ENCODE peak calls at places on chromosome 17, in seven cellular contexts. F is fibroblast of mammary gland; O is left ventricle myocardium inferior; W is cardiac muscle cell; R is AG09309; K is A549; J is effector memory CD4-positive, alpha-beta T cell. I is an unnamed sample.

GRCh38 chr17:50508573-50509460 is 578 bp downstream of the MYCBPAP start:
- DNase-seq in O (no peak), R (no peak), J (no peak), W (no peak), K (no peak), F (no peak), I (no peak)

GRCh38 chr17:68205251-68205807 is 42.5 kb upstream of the AMZ2 start:
- DNase-seq in R (peak), W (peak), J (peak), O (peak), K (peak), F (peak), I (peak)

GRCh38 chr17:61230972-61231820 is 168.4 kb upstream of the TBX2 start:
- DNase-seq in R (no peak), F (no peak), J (no peak), K (no peak), O (no peak), W (no peak), I (no peak)

GRCh38 chr17:28937044-28937729 is 14.1 kb downstream of the PHF12 start:
- DNase-seq in K (no peak), R (no peak), O (no peak), J (no peak), F (peak), W (peak), I (no peak)

GRCh38 chr17:72555052-72555451 is 434.2 kb downstream of the SOX9 start:
- DNase-seq in O (no peak), K (no peak), F (no peak), J (no peak), R (no peak), W (no peak), I (no peak)

GRCh38 chr17:37054894-37055293 is 106.1 kb downstream of the AATF start:
- DNase-seq in R (no peak), O (no peak), J (no peak), K (no peak), F (no peak), W (no peak), I (no peak)

GRCh38 chr17:77322534-77323412 is 182.0 kb downstream of the SEC14L1 start:
- DNase-seq in W (peak), F (peak), O (peak), J (no peak), R (peak), K (peak), I (peak)

GRCh38 chr17:2222901-2223616 is 80.5 kb downstream of the SMG6 start:
- DNase-seq in F (peak), R (no peak), W (peak), O (peak), K (no peak), J (peak), I (no peak)

GRCh38 chr17:70552230-70552981 is 383.1 kb downstream of the KCNJ2 start:
- DNase-seq in W (peak), K (peak), J (no peak), R (peak), O (no peak), F (peak), I (no peak)

GRCh38 chr17:77679589-77679988 is 278.9 kb upstream of the TNRC6C start:
- DNase-seq in K (no peak), F (no peak), W (no peak), O (no peak), R (no peak), J (no peak), I (no peak)

GRCh38 chr17:76955191-76955590 is 87.0 kb downstream of the MGAT5B start:
- DNase-seq in F (no peak), J (no peak), W (no peak), R (no peak), K (no peak), O (no peak), I (no peak)

GRCh38 chr17:31842416-31843381 is 16.3 kb downstream of the COPRS start:
- DNase-seq in W (peak), O (peak), K (peak), J (peak), F (peak), R (no peak), I (peak)

GRCh38 chr17:28726396-28726911 is 421 bp upstream of the TLCD1 start:
- DNase-seq in R (no peak), O (no peak), K (peak), J (peak), W (peak), F (no peak), I (peak)

GRCh38 chr17:72370819-72371218 is 250.0 kb downstream of the SOX9 start:
- DNase-seq in R (peak), W (peak), F (peak), K (peak), O (no peak), J (no peak), I (no peak)

GRCh38 chr17:62800580-62800979 is 7.5 kb downstream of the MARCHF10 start:
- DNase-seq in W (no peak), J (no peak), O (no peak), K (peak), R (no peak), F (no peak), I (no peak)

GRCh38 chr17:76469991-76470739 is 2.8 kb downstream of the AANAT start:
- DNase-seq in J (no peak), W (no peak), O (no peak), K (no peak), R (no peak), F (no peak), I (no peak)

GRCh38 chr17:44079877-44080821 is 9.6 kb downstream of the G6PC3 start:
- DNase-seq in O (no peak), K (no peak), J (no peak), R (no peak), F (no peak), W (no peak), I (no peak)

GRCh38 chr17:59972778-59973177 is 8.2 kb upstream of the RNFT1 start:
- DNase-seq in W (peak), K (no peak), O (no peak), R (no peak), J (no peak), F (peak), I (no peak)

GRCh38 chr17:75980188-75981018 is 1.4 kb downstream of the TEN1 start:
- DNase-seq in J (no peak), W (no peak), O (no peak), R (no peak), K (no peak), F (peak), I (no peak)

GRCh38 chr17:61746248-61746985 is 116.9 kb downstream of the BRIP1 start:
- DNase-seq in R (no peak), F (no peak), K (no peak), W (no peak), J (no peak), O (no peak), I (no peak)

GRCh38 chr17:61250335-61250890 is 149.2 kb upstream of the TBX2 start:
- DNase-seq in J (no peak), O (no peak), R (no peak), W (peak), F (peak), K (peak), I (no peak)

GRCh38 chr17:6388416-6388815 is 46.5 kb downstream of the AIPL1 start:
- DNase-seq in F (no peak), R (no peak), W (no peak), J (no peak), K (no peak), O (no peak), I (no peak)

GRCh38 chr17:17041018-17041521 is 1.2 kb upstream of the MPRIP start:
- DNase-seq in R (no peak), K (peak), O (no peak), W (no peak), F (peak), J (no peak), I (peak)

GRCh38 chr17:39208893-39209292 is 8.8 kb downstream of the RPL19 start:
- DNase-seq in K (peak), W (no peak), R (no peak), O (no peak), J (no peak), F (no peak), I (peak)

GRCh38 chr17:44071198-44071520 is 624 bp downstream of the G6PC3 start:
- DNase-seq in F (peak), K (no peak), W (no peak), O (no peak), J (no peak), R (no peak), I (no peak)

GRCh38 chr17:1965556-1966273 is 59.4 kb downstream of the RTN4RL1 start:
- DNase-seq in J (no peak), F (no peak), R (no peak), W (no peak), O (no peak), K (no peak), I (no peak)

GRCh38 chr17:76271669-76272540 is 6.8 kb downstream of the UBALD2 start:
- DNase-seq in F (no peak), W (peak), R (no peak), K (no peak), J (peak), O (no peak), I (no peak)

GRCh38 chr17:60039096-60039495 is 39.6 kb downstream of the HEATR6 start:
- DNase-seq in R (no peak), W (no peak), F (peak), O (no peak), K (no peak), J (no peak), I (no peak)

GRCh38 chr17:38748329-38749221 is at the start of gene PCGF2:
- DNase-seq in K (peak), F (peak), J (no peak), R (no peak), W (peak), O (peak), I (peak)

GRCh38 chr17:78981010-78981888 is 1.5 kb upstream of the LGALS3BP start:
- DNase-seq in F (no peak), J (no peak), W (no peak), K (no peak), O (no peak), R (no peak), I (no peak)
- H3K4me3 ChIP-seq in F (no peak), J (no peak), W (no peak), K (no peak), O (no peak), R (no peak), I (no peak)

GRCh38 chr17:82662711-82663261 is 14.5 kb upstream of the WDR45B start:
- DNase-seq in J (no peak), K (no peak), O (no peak), W (no peak), F (no peak), R (no peak), I (no peak)
- H3K4me3 ChIP-seq in J (no peak), K (no peak), O (no peak), W (no peak), F (no peak), R (no peak), I (no peak)

GRCh38 chr17:57284583-57284982 is 28.3 kb downstream of the MSI2 start:
- DNase-seq in K (no peak), W (no peak), F (no peak), R (no peak), O (no peak), J (peak), I (no peak)
- H3K4me3 ChIP-seq in K (no peak), W (no peak), F (no peak), R (no peak), O (no peak), J (no peak), I (no peak)

DNA sequence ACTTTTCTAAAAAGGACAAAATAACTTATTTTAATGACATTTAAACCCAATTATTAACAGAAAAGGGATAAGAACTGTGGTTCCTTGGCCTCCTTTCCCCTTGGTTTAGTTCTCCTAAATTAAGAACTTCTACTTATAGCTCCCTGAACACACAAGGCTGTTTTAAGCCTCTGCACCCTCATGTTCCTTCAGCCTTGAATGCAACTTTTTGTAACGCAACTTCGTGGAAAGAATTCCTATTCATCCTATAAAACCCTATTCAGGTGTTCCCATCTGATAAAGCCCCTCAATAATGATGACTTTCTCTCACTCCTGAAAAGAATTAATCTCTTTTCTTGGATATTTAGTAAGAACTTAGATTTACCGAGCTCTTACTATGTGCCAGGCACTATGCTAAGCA is 6.3 kb downstream of the STAT3 start:
- DNase-seq in R (no peak), J (no peak), O (no peak), K (no peak), W (no peak), F (no peak), I (no peak)
- H3K4me3 ChIP-seq in R (no peak), J (no peak), O (no peak), K (no peak), W (no peak), F (no peak), I (no peak)

I was measured in BE2C.